ENCODE peak calls at places on chromosome 17, in seven cellular contexts. P is endothelial cell, L is neural crest cell, D is NCI-H1092, T is NCI-H1417, Y is NCI-H345, G is mesenteric fat pad. O is an unnamed sample.

GRCh38 chr17:38727661-38728220 is 2.4 kb upstream of the CISD3 start:
- DNase-seq in P (no peak), Y (no peak), T (no peak), L (no peak), D (no peak), G (no peak), O (no peak)

GRCh38 chr17:29133146-29133713 is 47.0 kb downstream of the MYO18A start:
- DNase-seq in T (no peak), Y (no peak), D (no peak), G (no peak), L (no peak), P (no peak), O (no peak)

GRCh38 chr17:4497101-4497824 is 1.4 kb upstream of the SPNS2 start:
- DNase-seq in P (no peak), Y (no peak), L (no peak), D (no peak), G (no peak), T (no peak), O (no peak)

GRCh38 chr17:82815354-82815753 is 24.5 kb downstream of the ZNF750 start:
- DNase-seq in P (no peak), T (no peak), L (no peak), G (no peak), D (no peak), Y (no peak), O (no peak)

GRCh38 chr17:77571562-77571981 is 386.9 kb upstream of the TNRC6C start:
- DNase-seq in G (peak), P (no peak), T (peak), Y (no peak), D (no peak), L (no peak), O (no peak)

GRCh38 chr17:72534776-72535175 is 414.0 kb downstream of the SOX9 start:
- DNase-seq in L (no peak), G (no peak), T (no peak), D (no peak), P (no peak), Y (no peak), O (no peak)

GRCh38 chr17:2683912-2684311 is 27.7 kb downstream of the CLUH start:
- DNase-seq in T (no peak), P (no peak), Y (no peak), D (no peak), L (no peak), G (no peak), O (no peak)

GRCh38 chr17:46045639-46046038 is 46.6 kb downstream of the STH start:
- DNase-seq in P (no peak), T (peak), L (no peak), D (no peak), Y (no peak), G (no peak), O (no peak)

GRCh38 chr17:67629963-67630320 is 87.8 kb upstream of the NOL11 start:
- DNase-seq in P (no peak), G (no peak), Y (no peak), T (peak), D (no peak), L (no peak), O (no peak)

GRCh38 chr17:62147284-62147683 is 82.2 kb upstream of the MED13 start:
- DNase-seq in Y (no peak), D (no peak), L (no peak), G (no peak), T (no peak), P (no peak), O (no peak)

GRCh38 chr17:37490022-37490587 is 414 bp downstream of the DUSP14 start:
- DNase-seq in T (peak), Y (peak), G (peak), P (peak), D (peak), L (peak), O (peak)

O was measured in NCI-H1105.